ENCODE peak calls at places on chromosomes 1 and 21, in ten cellular contexts. W is fibroblast of lung; U is lower lobe of right lung; Z is naive thymus-derived CD4-positive, alpha-beta T cell; L is MM.1S; F is aorta; E is K562; G is left lung; S is spleen; A is GM23338. I is an unnamed sample. For H3K36me3, the result is how much of the 10 kb centered on the place peaks cover.

GRCh38 chr1:11211925-11212587 is 22.9 kb downstream of the ANGPTL7 start:
- DNase-seq in W (no peak), U (no peak), Z (no peak), L (no peak), F (no peak), E (no peak), G (no peak), S (no peak), A (no peak), I (no peak)

GRCh38 chr1:224177356-224177999 is 5.6 kb upstream of the DEGS1 start:
- DNase-seq in W (no peak), U (no peak), Z (no peak), L (no peak), F (no peak), E (no peak), G (no peak), S (no peak), A (no peak), I (no peak)

GRCh38 chr1:36731226-36732037 is 248.7 kb upstream of the CSF3R start:
- DNase-seq in W (no peak), U (no peak), Z (no peak), L (no peak), F (no peak), E (peak), G (no peak), S (no peak), A (peak), I (no peak)

GRCh38 chr21:45056505-45056904 is 17.9 kb upstream of the ADARB1 start:
- DNase-seq in W (no peak), U (no peak), Z (no peak), L (no peak), F (no peak), E (no peak), G (no peak), S (no peak), A (no peak), I (no peak)

GRCh38 chr1:156082111-156083091 is at the start of gene MEX3A:
- DNase-seq in W (peak), U (peak), Z (peak), L (peak), F (peak), E (peak), G (peak), S (peak), A (peak), I (peak)

GRCh38 chr1:228376651-228377631 is 29.7 kb downstream of the TRIM11 start:
- DNase-seq in W (no peak), U (peak), Z (no peak), L (no peak), F (peak), E (no peak), G (no peak), S (peak), A (no peak), I (no peak)

GRCh38 chr1:113677250-113678158 is 81.8 kb downstream of the PHTF1 start:
- DNase-seq in W (peak), U (no peak), Z (peak), L (peak), F (no peak), E (peak), G (no peak), S (no peak), A (peak), I (peak)

GRCh38 chr1:64080947-64081562 is 122.4 kb upstream of the UBE2U start:
- DNase-seq in W (no peak), U (no peak), Z (no peak), L (no peak), F (no peak), E (no peak), G (no peak), S (no peak), A (no peak), I (no peak)

GRCh38 chr1:197343663-197344273 is 75.7 kb downstream of the CRB1 start:
- DNase-seq in W (no peak), U (no peak), Z (no peak), L (no peak), F (no peak), E (no peak), G (no peak), S (no peak), A (no peak), I (no peak)

GRCh38 chr1:37410080-37410479 is 64.3 kb upstream of the ZC3H12A start:
- DNase-seq in W (no peak), U (no peak), Z (no peak), L (no peak), F (no peak), E (peak), G (no peak), S (peak), A (peak), I (no peak)

GRCh38 chr1:153587314-153587713 is 21.7 kb upstream of the S100A2 start:
- DNase-seq in W (no peak), U (no peak), Z (no peak), L (no peak), F (no peak), E (no peak), G (no peak), S (peak), A (no peak), I (no peak)

GRCh38 chr1:67458663-67459062 is 28.5 kb upstream of the SERBP1 start:
- DNase-seq in W (no peak), U (no peak), Z (no peak), L (no peak), F (no peak), E (no peak), G (no peak), S (no peak), A (peak), I (no peak)

GRCh38 chr1:218345673-218346390 is 696 bp downstream of the TGFB2 start:
- DNase-seq in W (peak), U (peak), Z (peak), L (peak), F (peak), E (peak), G (no peak), S (peak), A (peak), I (peak)

GRCh38 chr1:26281971-26282693 is 2.2 kb downstream of the SH3BGRL3 start:
- DNase-seq in W (peak), U (no peak), Z (no peak), L (no peak), F (no peak), E (peak), G (no peak), S (peak), A (peak), I (no peak)

GRCh38 chr1:2946999-2947650 is 74.1 kb upstream of the ACTRT2 start:
- DNase-seq in W (no peak), U (peak), Z (no peak), L (no peak), F (no peak), E (no peak), G (no peak), S (peak), A (no peak), I (no peak)

GRCh38 chr1:190436615-190437014 is 41.0 kb downstream of the BRINP3 start:
- DNase-seq in W (peak), U (no peak), Z (no peak), L (peak), F (no peak), E (no peak), G (no peak), S (no peak), A (no peak), I (no peak)

GRCh38 chr1:198273901-198274300 is 117.1 kb downstream of the NEK7 start:
- DNase-seq in W (no peak), U (no peak), Z (no peak), L (no peak), F (no peak), E (no peak), G (no peak), S (no peak), A (no peak), I (no peak)

GRCh38 chr1:84759756-84760155 is 69.5 kb upstream of the SSX2IP start:
- DNase-seq in W (no peak), U (no peak), Z (no peak), L (no peak), F (no peak), E (no peak), G (no peak), S (no peak), A (no peak), I (no peak)

GRCh38 chr1:224438989-224439388 is 4.4 kb upstream of the WDR26 start:
- DNase-seq in W (no peak), U (peak), Z (no peak), L (no peak), F (no peak), E (no peak), G (no peak), S (no peak), A (no peak), I (no peak)

GRCh38 chr1:239672256-239672655 is 285.9 kb downstream of the CHRM3 start:
- DNase-seq in W (no peak), U (no peak), Z (no peak), L (no peak), F (no peak), E (no peak), G (no peak), S (no peak), A (no peak), I (no peak)

GRCh38 chr1:62082456-62083363 is 111.9 kb upstream of the L1TD1 start:
- DNase-seq in W (peak), U (no peak), Z (peak), L (peak), F (no peak), E (peak), G (no peak), S (no peak), A (peak), I (peak)

GRCh38 chr1:8095584-8095983 is 69.5 kb upstream of the ERRFI1 start:
- DNase-seq in W (no peak), U (no peak), Z (no peak), L (no peak), F (no peak), E (no peak), G (no peak), S (no peak), A (no peak), I (no peak)
- H3K27ac ChIP-seq in W (peak), U (peak), Z (no peak), L (no peak), F (no peak), E (no peak), G (peak), S (no peak), A (no peak), I (no peak)

GRCh38 chr1:175600721-175601440 is 142.5 kb downstream of the TNR start:
- DNase-seq in W (no peak), U (no peak), Z (no peak), L (no peak), F (no peak), E (no peak), G (no peak), S (no peak), A (no peak), I (no peak)
- H3K4me3 ChIP-seq in W (no peak), U (no peak), Z (no peak), L (no peak), F (no peak), E (no peak), G (no peak), S (no peak), A (no peak), I (no peak)

DNA sequence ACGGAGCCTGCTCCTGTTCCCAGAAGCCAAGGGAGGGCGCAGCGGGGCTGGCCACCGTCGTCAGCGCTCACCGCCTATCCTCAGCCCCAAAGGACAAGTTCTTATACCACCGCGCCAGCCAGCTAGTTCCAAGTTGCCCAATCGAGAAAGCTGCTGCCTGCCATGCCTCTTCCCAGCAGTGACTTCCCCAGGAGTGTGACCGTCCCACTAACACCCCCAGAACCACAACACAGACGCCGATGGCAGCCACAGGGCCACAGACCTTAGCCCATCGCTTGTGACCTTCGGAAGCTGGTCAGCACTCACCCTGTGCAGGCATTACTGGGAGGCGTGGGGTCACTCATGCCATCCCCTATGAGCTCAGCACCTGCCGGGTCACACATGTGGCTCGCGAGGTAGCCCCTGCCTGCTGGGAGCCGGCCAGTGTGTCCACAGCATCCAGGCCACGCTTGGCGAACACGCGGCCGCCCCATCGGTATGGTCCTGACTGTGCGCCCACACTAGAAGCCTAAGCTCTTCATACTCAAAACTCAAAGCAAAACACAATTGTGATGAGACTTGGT is 20.1 kb downstream of the NADK start:
- DNase-seq in W (no peak), U (peak), Z (no peak), L (no peak), F (no peak), E (peak), G (no peak), S (peak), A (no peak), I (no peak)
- H3K36me3 ChIP-seq in W (under half), U (half or more), Z (under half), L (under half), F (under half), E (half or more), G (under half), S (half or more), A (under half), I (under half)

GRCh38 chr1:200305806-200306205 is 104.0 kb downstream of the ZNF281 start:
- DNase-seq in W (no peak), U (no peak), Z (no peak), L (no peak), F (no peak), E (no peak), G (no peak), S (no peak), A (no peak), I (no peak)

GRCh38 chr1:200304146-200304545 is 105.7 kb downstream of the ZNF281 start:
- DNase-seq in W (no peak), U (no peak), Z (no peak), L (no peak), F (no peak), E (no peak), G (no peak), S (no peak), A (no peak), I (no peak)

GRCh38 chr1:200301152-200301551 is 108.7 kb downstream of the ZNF281 start:
- DNase-seq in W (no peak), U (no peak), Z (no peak), L (no peak), F (no peak), E (no peak), G (no peak), S (no peak), A (no peak), I (no peak)

GRCh38 chr1:200302192-200302892 is 107.5 kb downstream of the ZNF281 start:
- DNase-seq in W (peak), U (peak), Z (peak), L (peak), F (no peak), E (no peak), G (peak), S (peak), A (peak), I (peak)

GRCh38 chr1:200302893-200303250 is 107.0 kb downstream of the ZNF281 start:
- DNase-seq in W (peak), U (peak), Z (no peak), L (no peak), F (no peak), E (no peak), G (no peak), S (no peak), A (peak), I (peak)
- H3K27ac ChIP-seq in W (no peak), U (peak), Z (peak), L (no peak), F (no peak), E (no peak), G (no peak), S (peak), A (no peak), I (no peak)

GRCh38 chr1:29825274-29825940 is 589.1 kb downstream of the PTPRU start:
- DNase-seq in W (no peak), U (no peak), Z (no peak), L (no peak), F (no peak), E (no peak), G (no peak), S (no peak), A (no peak), I (no peak)

GRCh38 chr1:29824478-29825273 is 588.4 kb downstream of the PTPRU start:
- DNase-seq in W (no peak), U (no peak), Z (no peak), L (no peak), F (no peak), E (no peak), G (no peak), S (peak), A (no peak), I (no peak)

GRCh38 chr1:29822895-29823294 is 586.6 kb downstream of the PTPRU start:
- DNase-seq in W (no peak), U (no peak), Z (no peak), L (no peak), F (no peak), E (no peak), G (no peak), S (no peak), A (no peak), I (no peak)

GRCh38 chr1:29823536-29823935 is 587.2 kb downstream of the PTPRU start:
- DNase-seq in W (no peak), U (no peak), Z (no peak), L (no peak), F (no peak), E (no peak), G (no peak), S (no peak), A (no peak), I (no peak)

DNA sequence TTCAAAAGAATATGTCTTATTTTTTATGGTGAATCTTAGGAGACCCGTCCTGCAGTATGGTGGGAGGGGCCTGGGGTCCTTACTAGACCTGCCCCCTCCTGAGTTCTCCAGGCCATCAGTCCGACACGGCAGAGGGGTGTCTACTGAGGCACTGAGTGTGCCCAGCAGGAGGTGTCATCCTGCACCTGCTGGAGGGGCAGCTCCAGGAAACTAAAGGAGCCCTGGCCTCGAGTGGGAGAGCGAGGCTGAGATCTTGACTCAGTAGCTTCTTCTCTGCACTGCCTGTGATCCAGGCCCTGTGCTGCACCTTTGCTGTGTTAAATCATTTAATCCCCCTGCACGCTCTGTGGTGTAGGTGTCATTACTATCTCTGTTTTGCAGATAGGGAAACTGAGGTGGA is 587.7 kb downstream of the PTPRU start:
- DNase-seq in W (no peak), U (no peak), Z (no peak), L (no peak), F (no peak), E (no peak), G (no peak), S (no peak), A (no peak), I (no peak)
- H3K4me3 ChIP-seq in W (no peak), U (no peak), Z (no peak), L (no peak), F (no peak), E (no peak), G (no peak), S (no peak), A (no peak), I (no peak)

GRCh38 chr21:38420140-38420539 is 78.1 kb downstream of the ERG start:
- DNase-seq in W (no peak), U (no peak), Z (no peak), L (no peak), F (no peak), E (no peak), G (no peak), S (no peak), A (no peak), I (no peak)
- H3K36me3 ChIP-seq in W (under half), U (under half), Z (under half), L (under half), F (under half), E (under half), G (under half), S (under half), A (under half), I (under half)

GRCh38 chr1:54323324-54323739 is 82.9 kb downstream of the SSBP3 start:
- DNase-seq in W (no peak), U (no peak), Z (no peak), L (no peak), F (no peak), E (no peak), G (no peak), S (no peak), A (peak), I (no peak)
- H3K27ac ChIP-seq in W (no peak), U (no peak), Z (no peak), L (no peak), F (no peak), E (no peak), G (no peak), S (no peak), A (peak), I (no peak)

I was measured in CD4-positive, alpha-beta memory T cell.